ENCODE peak calls at places on chromosome 4, in seven cellular contexts. B is cardiac muscle cell; Q is fibroblast of lung; A is mesenchymal stem cell; U is SJSA1; L is CD8-positive, alpha-beta T cell; G is endodermal cell. T is an unnamed sample.
A peak's percentile ranks its signal among the peaks of the same experiment; 100 is the strongest.

GRCh38 chr4:114287079-114287696 is 307.7 kb upstream of the ARSJ start:
- DNase-seq in G (no peak), Q (no peak), L (no peak), U (no peak), A (no peak), B (no peak), T (no peak)

GRCh38 chr4:80365928-80366327 is 30.4 kb downstream of the CFAP299 start:
- DNase-seq in A (peak; percentile 59), U (peak; percentile 37), B (peak; percentile 68), Q (peak; percentile 64), L (peak; percentile 28), G (peak; percentile 84), T (peak; percentile 87)

GRCh38 chr4:61992351-61992750 is 792.2 kb downstream of the ADGRL3 start:
- DNase-seq in B (no peak), L (no peak), A (no peak), Q (no peak), U (no peak), G (no peak), T (no peak)

GRCh38 chr4:15893967-15894366 is 44.6 kb downstream of the FGFBP1 start:
- DNase-seq in G (no peak), L (no peak), Q (peak; percentile 99), A (peak; percentile 92), U (peak; percentile 77), B (peak; percentile 95), T (peak; percentile 70)

GRCh38 chr4:161926033-161926828 is 237.6 kb downstream of the FSTL5 start:
- DNase-seq in Q (peak; percentile 24), L (no peak), A (no peak), G (no peak), B (peak; percentile 22), U (no peak), T (no peak)

GRCh38 chr4:23877758-23878229 is 12.1 kb downstream of the PPARGC1A start:
- DNase-seq in A (peak; percentile 78), L (no peak), Q (peak; percentile 89), U (peak; percentile 47), B (peak; percentile 54), G (no peak), T (no peak)

GRCh38 chr4:148735432-148736155 is 293.4 kb upstream of the NR3C2 start:
- DNase-seq in A (no peak), Q (no peak), B (no peak), L (no peak), U (no peak), G (no peak), T (no peak)

GRCh38 chr4:54554339-54554990 is 103.3 kb upstream of the KIT start:
- DNase-seq in A (no peak), U (no peak), L (no peak), Q (no peak), B (no peak), G (no peak), T (no peak)

GRCh38 chr4:128349921-128350320 is 62.3 kb upstream of the PGRMC2 start:
- DNase-seq in Q (peak; percentile 81), G (no peak), L (no peak), A (peak; percentile 95), U (peak; percentile 81), B (peak; percentile 80), T (peak; percentile 63)

GRCh38 chr4:71026086-71026485 is 32.6 kb downstream of the DCK start:
- DNase-seq in Q (peak; percentile 82), A (peak; percentile 87), B (peak; percentile 73), U (peak; percentile 43), G (no peak), L (no peak), T (peak; percentile 80)

GRCh38 chr4:21134994-21135393 is 434.7 kb downstream of the PACRGL start:
- DNase-seq in G (no peak), Q (peak; percentile 7), U (no peak), B (peak; percentile 34), A (peak; percentile 35), L (no peak), T (no peak)

GRCh38 chr4:155774033-155774432 is 15.2 kb downstream of the GUCY1B1 start:
- DNase-seq in A (no peak), U (no peak), B (no peak), Q (no peak), L (no peak), G (no peak), T (no peak)

GRCh38 chr4:19486400-19486799 is 765.3 kb upstream of the SLIT2 start:
- DNase-seq in A (no peak), G (no peak), Q (no peak), B (no peak), U (no peak), L (no peak), T (no peak)

GRCh38 chr4:98564847-98565246 is 93.6 kb downstream of the TSPAN5 start:
- DNase-seq in A (no peak), L (no peak), B (no peak), Q (peak; percentile 71), G (peak; percentile 63), U (no peak), T (no peak)

GRCh38 chr4:185592845-185593488 is 57.7 kb upstream of the PDLIM3 start:
- DNase-seq in L (no peak), A (peak; percentile 39), G (no peak), U (no peak), Q (no peak), B (peak; percentile 61), T (no peak)

GRCh38 chr4:186021461-186022167 is 47.3 kb upstream of the TLR3 start:
- DNase-seq in G (peak; percentile 85), Q (peak; percentile 24), U (peak; percentile 31), B (peak; percentile 66), L (no peak), A (peak; percentile 29), T (peak; percentile 64)

GRCh38 chr4:37749398-37749988 is 63.3 kb upstream of the RELL1 start:
- DNase-seq in Q (no peak), U (no peak), L (no peak), G (no peak), A (no peak), B (no peak), T (no peak)

GRCh38 chr4:107473126-107473525 is 246.9 kb downstream of the PAPSS1 start:
- DNase-seq in A (no peak), Q (no peak), B (no peak), G (no peak), U (no peak), L (no peak), T (no peak)

GRCh38 chr4:123102897-123103489 is 180.6 kb upstream of the NUDT6 start:
- DNase-seq in A (peak; percentile 75), L (no peak), U (peak; percentile 36), G (no peak), B (peak; percentile 79), Q (peak; percentile 52), T (peak; percentile 77)

GRCh38 chr4:107834241-107834856 is 9.6 kb downstream of the SGMS2 start:
- DNase-seq in G (no peak), B (no peak), L (no peak), Q (no peak), U (no peak), A (no peak), T (no peak)

GRCh38 chr4:25014965-25015506 is 15.7 kb downstream of the LGI2 start:
- DNase-seq in U (no peak), Q (no peak), G (no peak), A (no peak), B (no peak), L (no peak), T (no peak)

GRCh38 chr4:145183023-145183422 is 2.6 kb upstream of the OTUD4 start:
- DNase-seq in G (no peak), U (no peak), A (no peak), Q (no peak), L (no peak), B (no peak), T (peak; percentile 6)

GRCh38 chr4:122665148-122665547 is 44.3 kb upstream of the IL21 start:
- DNase-seq in Q (peak; percentile 30), A (peak; percentile 79), U (no peak), B (peak; percentile 60), L (no peak), G (no peak), T (peak; percentile 51)

GRCh38 chr4:6446538-6447451 is 25.6 kb downstream of the PPP2R2C start:
- DNase-seq in Q (no peak), G (no peak), L (no peak), B (peak; percentile 9), U (no peak), A (no peak), T (no peak)

GRCh38 chr4:178672512-178672911 is 1230.3 kb upstream of the AGA start:
- DNase-seq in G (no peak), L (no peak), B (no peak), A (no peak), U (no peak), Q (peak; percentile 29), T (no peak)

GRCh38 chr4:19888587-19888986 is 363.1 kb upstream of the SLIT2 start:
- DNase-seq in Q (no peak), U (no peak), G (no peak), A (no peak), B (no peak), L (no peak), T (no peak)

GRCh38 chr4:75555294-75556164 is at the start of gene ODAPH:
- DNase-seq in Q (peak; percentile 92), U (peak; percentile 20), B (no peak), A (peak; percentile 59), L (no peak), G (peak; percentile 50), T (no peak)

GRCh38 chr4:22485751-22486150 is 30.1 kb downstream of the ADGRA3 start:
- DNase-seq in G (no peak), B (peak; percentile 80), A (no peak), Q (peak; percentile 90), L (no peak), U (no peak), T (no peak)

GRCh38 chr4:168221298-168221697 is 97.3 kb downstream of the DDX60 start:
- DNase-seq in B (peak; percentile 80), L (no peak), Q (peak; percentile 72), G (no peak), U (peak; percentile 16), A (peak; percentile 68), T (peak; percentile 67)

GRCh38 chr4:1038948-1039492 is 27.6 kb downstream of the FGFRL1 start:
- DNase-seq in A (no peak), G (no peak), U (no peak), L (no peak), B (no peak), Q (no peak), T (no peak)
- H3K4me1 ChIP-seq in A (peaks cover 66% of the 10 kb centered on the region), G (no peaks in the 10 kb centered on the region), U (peaks cover 31% of the 10 kb centered on the region), L (no peaks in the 10 kb centered on the region), B (peaks cover 3% of the 10 kb centered on the region), Q (peaks cover 16% of the 10 kb centered on the region), T (peaks cover 58% of the 10 kb centered on the region)

GRCh38 chr4:174284181-174284886 is 623 bp downstream of the CEP44 start:
- DNase-seq in B (peak; percentile 67), L (no peak), Q (peak; percentile 77), G (no peak), A (peak; percentile 91), U (peak; percentile 54), T (peak; percentile 76)
- H3K4me3 ChIP-seq in B (peak overlapping the region; percentile 89), L (peak overlapping the region; percentile 88), Q (peak overlapping the region; percentile 94), G (peak overlapping the region; percentile 97), A (peak overlapping the region; percentile 81), U (peak overlapping the region; percentile 69), T (peak overlapping the region; percentile 97)

GRCh38 chr4:1172971-1173757 is 781 bp upstream of the SPON2 start:
- DNase-seq in G (peak; percentile 63), B (peak; percentile 78), A (peak; percentile 98), L (no peak), Q (no peak), U (no peak), T (peak; percentile 60)
- H3K27me3 ChIP-seq in G (peaks cover 68% of the 10 kb centered on the region), B (peaks cover 77% of the 10 kb centered on the region), A (no peaks in the 10 kb centered on the region), L (peaks cover 12% of the 10 kb centered on the region), Q (no peaks in the 10 kb centered on the region), U (peaks cover 10% of the 10 kb centered on the region), T (no peaks in the 10 kb centered on the region)

DNA sequence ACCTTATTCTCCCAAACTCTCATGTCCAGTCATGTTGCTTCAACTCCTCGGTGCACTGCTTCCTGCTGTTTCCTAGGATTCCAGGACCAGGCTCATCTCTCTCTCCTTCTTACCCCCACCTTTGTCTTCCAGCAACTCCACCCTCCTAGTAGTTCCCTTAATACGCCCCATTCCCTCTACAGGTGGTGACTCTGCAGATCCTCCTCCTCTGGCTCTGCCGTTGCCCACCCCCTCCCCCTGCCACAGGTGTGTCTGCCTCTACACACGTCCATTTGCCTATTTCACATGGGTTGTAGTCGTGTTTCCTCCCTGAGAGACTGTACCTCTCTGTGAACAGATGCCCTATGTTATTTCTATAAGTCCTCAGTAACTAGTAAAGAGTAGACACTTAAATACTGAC is 32.4 kb downstream of the CDS1 start:
- DNase-seq in B (no peak), Q (no peak), U (no peak), G (no peak), A (no peak), L (no peak), T (no peak)
- H3K4me1 ChIP-seq in B (no peaks in the 10 kb centered on the region), Q (no peaks in the 10 kb centered on the region), U (no peaks in the 10 kb centered on the region), G (no peaks in the 10 kb centered on the region), A (no peaks in the 10 kb centered on the region), L (no peaks in the 10 kb centered on the region), T (no peaks in the 10 kb centered on the region)

T was measured in adipocyte.